ENCODE peak calls at places on chromosome 11, in seven cellular contexts. W, A, K, D, Q, P and H are unnamed samples.

GRCh38 chr11:65090628-65091027 is 5.4 kb upstream of the VPS51 start:
- DNase-seq in K (no peak), P (no peak), Q (no peak), W (no peak), D (no peak), A (no peak), H (no peak)

GRCh38 chr11:29200776-29201574 is 815.9 kb downstream of the KCNA4 start:
- DNase-seq in D (peak; percentile 79), Q (no peak), W (no peak), P (no peak), K (no peak), A (no peak), H (no peak)

GRCh38 chr11:115133810-115134209 is 370.4 kb downstream of the CADM1 start:
- DNase-seq in K (no peak), D (no peak), Q (no peak), A (no peak), W (no peak), P (no peak), H (no peak)

GRCh38 chr11:65771589-65772112 is 9.1 kb downstream of the AP5B1 start:
- DNase-seq in D (no peak), Q (no peak), P (no peak), K (no peak), A (no peak), W (no peak), H (no peak)

GRCh38 chr11:75771646-75772410 is 3.2 kb downstream of the DGAT2 start:
- DNase-seq in K (no peak), P (no peak), Q (peak; percentile 87), A (no peak), D (no peak), W (peak; percentile 77), H (no peak)

GRCh38 chr11:31874631-31875191 is 63.6 kb upstream of the PAX6 start:
- DNase-seq in K (no peak), W (no peak), A (no peak), P (no peak), D (no peak), Q (no peak), H (no peak)

GRCh38 chr11:69209936-69210659 is 54.4 kb downstream of the SMIM38 start:
- DNase-seq in A (no peak), Q (no peak), K (peak; percentile 16), P (no peak), D (no peak), W (no peak), H (no peak)

GRCh38 chr11:44246726-44247125 is 63.2 kb downstream of the ALX4 start:
- DNase-seq in D (no peak), A (no peak), Q (peak; percentile 59), W (peak; percentile 38), K (no peak), P (no peak), H (no peak)

GRCh38 chr11:47797633-47798032 is 30.5 kb upstream of the FNBP4 start:
- DNase-seq in D (no peak), W (peak; percentile 41), P (no peak), Q (peak; percentile 29), K (peak; percentile 49), A (no peak), H (no peak)

GRCh38 chr11:128458316-128458715 is 129.0 kb downstream of the ETS1 start:
- DNase-seq in Q (no peak), K (no peak), P (no peak), D (no peak), W (peak; percentile 84), A (no peak), H (no peak)

GRCh38 chr11:58531865-58532341 is 24.0 kb upstream of the OR5B21 start:
- DNase-seq in K (no peak), A (no peak), W (no peak), D (no peak), Q (no peak), P (no peak), H (no peak)

GRCh38 chr11:8533332-8533731 is 60.7 kb downstream of the STK33 start:
- DNase-seq in K (no peak), D (peak; percentile 2), W (no peak), Q (no peak), A (no peak), P (no peak), H (no peak)

GRCh38 chr11:22433066-22433450 is 94.9 kb downstream of the SLC17A6 start:
- DNase-seq in W (no peak), D (no peak), A (no peak), Q (no peak), K (no peak), P (no peak), H (no peak)

GRCh38 chr11:10809373-10810199 is 860 bp upstream of the EIF4G2 start:
- DNase-seq in W (peak; percentile 79), P (no peak), K (no peak), A (no peak), Q (peak; percentile 56), D (no peak), H (no peak)

GRCh38 chr11:15835705-15836411 is 520.5 kb downstream of the SOX6 start:
- DNase-seq in D (no peak), K (no peak), Q (no peak), A (no peak), P (no peak), W (no peak), H (no peak)